ENCODE peak calls at places on chromosome 11, in eight cellular contexts. One of them, this sample, is unnamed.

GRCh38 chr11:83818349-83818748 is 532.2 kb upstream of the CCDC90B start:
- DNase-seq in CD8-positive, alpha-beta memory T cell: no peak
- DNase-seq in right lobe of liver: no peak
- DNase-seq in HFF-Myc: no peak
- DNase-seq in COR-L47: no peak
- DNase-seq in T-helper 9 cell: no peak
- DNase-seq in stimulated activated CD8-positive, alpha-beta memory T cell treated with anti-CD3 and anti-CD28 coated beads, Interleukin-15, amount 100 ng/mL, for 24 hours: no peak
- DNase-seq in RWPE2: no peak
- DNase-seq in this sample: no peak

GRCh38 chr11:130122141-130122575 is 37.4 kb upstream of the ST14 start:
- DNase-seq in HFF-Myc: no peak
- DNase-seq in T-helper 9 cell: no peak
- DNase-seq in RWPE2: no peak
- DNase-seq in stimulated activated CD8-positive, alpha-beta memory T cell treated with anti-CD3 and anti-CD28 coated beads, Interleukin-15, amount 100 ng/mL, for 24 hours: no peak
- DNase-seq in COR-L47: no peak
- DNase-seq in CD8-positive, alpha-beta memory T cell: no peak
- DNase-seq in right lobe of liver: no peak
- DNase-seq in this sample: no peak

GRCh38 chr11:116732740-116733385 is 39.9 kb downstream of the BUD13 start:
- DNase-seq in RWPE2: no peak
- DNase-seq in COR-L47: peak; percentile 66
- DNase-seq in stimulated activated CD8-positive, alpha-beta memory T cell treated with anti-CD3 and anti-CD28 coated beads, Interleukin-15, amount 100 ng/mL, for 24 hours: peak; percentile 11
- DNase-seq in CD8-positive, alpha-beta memory T cell: peak; percentile 35
- DNase-seq in right lobe of liver: peak; percentile 57
- DNase-seq in T-helper 9 cell: peak; percentile 48
- DNase-seq in HFF-Myc: peak; percentile 52
- DNase-seq in this sample: peak; percentile 72

GRCh38 chr11:69880803-69881445 is 61.7 kb upstream of the FGF3 start:
- DNase-seq in stimulated activated CD8-positive, alpha-beta memory T cell treated with anti-CD3 and anti-CD28 coated beads, Interleukin-15, amount 100 ng/mL, for 24 hours: no peak
- DNase-seq in right lobe of liver: peak; percentile 11
- DNase-seq in T-helper 9 cell: no peak
- DNase-seq in CD8-positive, alpha-beta memory T cell: no peak
- DNase-seq in COR-L47: no peak
- DNase-seq in HFF-Myc: no peak
- DNase-seq in RWPE2: peak; percentile 44
- DNase-seq in this sample: no peak

GRCh38 chr11:37282367-37282766 is 684.3 kb upstream of the RAG2 start:
- DNase-seq in T-helper 9 cell: no peak
- DNase-seq in right lobe of liver: no peak
- DNase-seq in CD8-positive, alpha-beta memory T cell: no peak
- DNase-seq in RWPE2: no peak
- DNase-seq in stimulated activated CD8-positive, alpha-beta memory T cell treated with anti-CD3 and anti-CD28 coated beads, Interleukin-15, amount 100 ng/mL, for 24 hours: no peak
- DNase-seq in HFF-Myc: no peak
- DNase-seq in COR-L47: no peak
- DNase-seq in this sample: no peak

GRCh38 chr11:61800331-61801281 is 7.9 kb downstream of the FEN1 start:
- DNase-seq in stimulated activated CD8-positive, alpha-beta memory T cell treated with anti-CD3 and anti-CD28 coated beads, Interleukin-15, amount 100 ng/mL, for 24 hours: no peak
- DNase-seq in T-helper 9 cell: no peak
- DNase-seq in right lobe of liver: no peak
- DNase-seq in RWPE2: no peak
- DNase-seq in CD8-positive, alpha-beta memory T cell: no peak
- DNase-seq in COR-L47: no peak
- DNase-seq in HFF-Myc: no peak
- DNase-seq in this sample: no peak

GRCh38 chr11:108115495-108116140 is 5.7 kb upstream of the ACAT1 start:
- DNase-seq in right lobe of liver: peak; percentile 79
- DNase-seq in CD8-positive, alpha-beta memory T cell: no peak
- DNase-seq in HFF-Myc: peak; percentile 54
- DNase-seq in COR-L47: no peak
- DNase-seq in stimulated activated CD8-positive, alpha-beta memory T cell treated with anti-CD3 and anti-CD28 coated beads, Interleukin-15, amount 100 ng/mL, for 24 hours: no peak
- DNase-seq in RWPE2: no peak
- DNase-seq in T-helper 9 cell: no peak
- DNase-seq in this sample: peak; percentile 98

GRCh38 chr11:120178441-120179070 is 32.3 kb upstream of the OAF start:
- DNase-seq in CD8-positive, alpha-beta memory T cell: no peak
- DNase-seq in T-helper 9 cell: no peak
- DNase-seq in stimulated activated CD8-positive, alpha-beta memory T cell treated with anti-CD3 and anti-CD28 coated beads, Interleukin-15, amount 100 ng/mL, for 24 hours: no peak
- DNase-seq in right lobe of liver: no peak
- DNase-seq in HFF-Myc: no peak
- DNase-seq in RWPE2: no peak
- DNase-seq in COR-L47: no peak
- DNase-seq in this sample: no peak

GRCh38 chr11:118908931-118909618 is 16.7 kb downstream of the BCL9L start:
- DNase-seq in right lobe of liver: no peak
- DNase-seq in RWPE2: peak; percentile 74
- DNase-seq in CD8-positive, alpha-beta memory T cell: no peak
- DNase-seq in stimulated activated CD8-positive, alpha-beta memory T cell treated with anti-CD3 and anti-CD28 coated beads, Interleukin-15, amount 100 ng/mL, for 24 hours: no peak
- DNase-seq in HFF-Myc: peak; percentile 87
- DNase-seq in T-helper 9 cell: no peak
- DNase-seq in COR-L47: peak; percentile 56
- DNase-seq in this sample: peak; percentile 96

GRCh38 chr11:104798794-104799193 is 99.5 kb downstream of the CASP12 start:
- DNase-seq in right lobe of liver: no peak
- DNase-seq in T-helper 9 cell: no peak
- DNase-seq in stimulated activated CD8-positive, alpha-beta memory T cell treated with anti-CD3 and anti-CD28 coated beads, Interleukin-15, amount 100 ng/mL, for 24 hours: no peak
- DNase-seq in COR-L47: no peak
- DNase-seq in HFF-Myc: no peak
- DNase-seq in RWPE2: no peak
- DNase-seq in CD8-positive, alpha-beta memory T cell: no peak
- DNase-seq in this sample: no peak

GRCh38 chr11:113549611-113550061 is 74.4 kb upstream of the DRD2 start:
- DNase-seq in stimulated activated CD8-positive, alpha-beta memory T cell treated with anti-CD3 and anti-CD28 coated beads, Interleukin-15, amount 100 ng/mL, for 24 hours: no peak
- DNase-seq in T-helper 9 cell: no peak
- DNase-seq in right lobe of liver: no peak
- DNase-seq in COR-L47: no peak
- DNase-seq in RWPE2: no peak
- DNase-seq in CD8-positive, alpha-beta memory T cell: no peak
- DNase-seq in HFF-Myc: no peak
- DNase-seq in this sample: no peak

GRCh38 chr11:104663190-104664140 is 234.8 kb downstream of the CASP12 start:
- DNase-seq in right lobe of liver: no peak
- DNase-seq in stimulated activated CD8-positive, alpha-beta memory T cell treated with anti-CD3 and anti-CD28 coated beads, Interleukin-15, amount 100 ng/mL, for 24 hours: no peak
- DNase-seq in HFF-Myc: no peak
- DNase-seq in T-helper 9 cell: no peak
- DNase-seq in COR-L47: no peak
- DNase-seq in RWPE2: no peak
- DNase-seq in CD8-positive, alpha-beta memory T cell: no peak
- DNase-seq in this sample: no peak

GRCh38 chr11:12108875-12109453 is 1.4 kb upstream of the MICAL2 start:
- DNase-seq in CD8-positive, alpha-beta memory T cell: no peak
- DNase-seq in COR-L47: no peak
- DNase-seq in right lobe of liver: no peak
- DNase-seq in HFF-Myc: no peak
- DNase-seq in T-helper 9 cell: no peak
- DNase-seq in stimulated activated CD8-positive, alpha-beta memory T cell treated with anti-CD3 and anti-CD28 coated beads, Interleukin-15, amount 100 ng/mL, for 24 hours: no peak
- DNase-seq in RWPE2: no peak
- DNase-seq in this sample: no peak

GRCh38 chr11:2538951-2539735 is 94.3 kb downstream of the KCNQ1 start:
- DNase-seq in T-helper 9 cell: no peak
- DNase-seq in CD8-positive, alpha-beta memory T cell: no peak
- DNase-seq in RWPE2: peak; percentile 43
- DNase-seq in stimulated activated CD8-positive, alpha-beta memory T cell treated with anti-CD3 and anti-CD28 coated beads, Interleukin-15, amount 100 ng/mL, for 24 hours: no peak
- DNase-seq in HFF-Myc: no peak
- DNase-seq in right lobe of liver: peak; percentile 14
- DNase-seq in COR-L47: no peak
- DNase-seq in this sample: peak; percentile 30

GRCh38 chr11:94623120-94623735 is 56.1 kb downstream of the PIWIL4 start:
- DNase-seq in RWPE2: no peak
- DNase-seq in right lobe of liver: no peak
- DNase-seq in stimulated activated CD8-positive, alpha-beta memory T cell treated with anti-CD3 and anti-CD28 coated beads, Interleukin-15, amount 100 ng/mL, for 24 hours: no peak
- DNase-seq in CD8-positive, alpha-beta memory T cell: no peak
- DNase-seq in COR-L47: peak; percentile 77
- DNase-seq in HFF-Myc: peak; percentile 72
- DNase-seq in T-helper 9 cell: peak; percentile 2
- DNase-seq in this sample: peak; percentile 36

GRCh38 chr11:73367482-73368024 is 8.6 kb upstream of the RELT start:
- DNase-seq in T-helper 9 cell: no peak
- DNase-seq in CD8-positive, alpha-beta memory T cell: no peak
- DNase-seq in HFF-Myc: no peak
- DNase-seq in stimulated activated CD8-positive, alpha-beta memory T cell treated with anti-CD3 and anti-CD28 coated beads, Interleukin-15, amount 100 ng/mL, for 24 hours: no peak
- DNase-seq in COR-L47: no peak
- DNase-seq in right lobe of liver: no peak
- DNase-seq in RWPE2: no peak
- DNase-seq in this sample: no peak

GRCh38 chr11:69403556-69404215 is 77.8 kb upstream of the LINC01488 start:
- DNase-seq in COR-L47: no peak
- DNase-seq in T-helper 9 cell: no peak
- DNase-seq in right lobe of liver: no peak
- DNase-seq in CD8-positive, alpha-beta memory T cell: no peak
- DNase-seq in RWPE2: no peak
- DNase-seq in HFF-Myc: no peak
- DNase-seq in stimulated activated CD8-positive, alpha-beta memory T cell treated with anti-CD3 and anti-CD28 coated beads, Interleukin-15, amount 100 ng/mL, for 24 hours: no peak
- DNase-seq in this sample: no peak

GRCh38 chr11:33842236-33842915 is 49.5 kb downstream of the LMO2 start:
- DNase-seq in COR-L47: no peak
- DNase-seq in right lobe of liver: no peak
- DNase-seq in stimulated activated CD8-positive, alpha-beta memory T cell treated with anti-CD3 and anti-CD28 coated beads, Interleukin-15, amount 100 ng/mL, for 24 hours: no peak
- DNase-seq in HFF-Myc: no peak
- DNase-seq in CD8-positive, alpha-beta memory T cell: no peak
- DNase-seq in RWPE2: no peak
- DNase-seq in T-helper 9 cell: no peak
- DNase-seq in this sample: no peak

GRCh38 chr11:69452589-69452988 is 28.9 kb upstream of the LINC01488 start:
- DNase-seq in stimulated activated CD8-positive, alpha-beta memory T cell treated with anti-CD3 and anti-CD28 coated beads, Interleukin-15, amount 100 ng/mL, for 24 hours: no peak
- DNase-seq in HFF-Myc: no peak
- DNase-seq in T-helper 9 cell: no peak
- DNase-seq in COR-L47: no peak
- DNase-seq in CD8-positive, alpha-beta memory T cell: no peak
- DNase-seq in RWPE2: no peak
- DNase-seq in right lobe of liver: no peak
- DNase-seq in this sample: no peak

This sample was measured in adrenal gland.